ENCODE peak calls at places on chromosomes 7 and 10, in nine cellular contexts. One of them, this sample, is unnamed.

GRCh38 chr10:8962249-8962648 is 907.8 kb downstream of the GATA3 start:
- DNase-seq in effector CD8-positive, alpha-beta T cell: no peak
- DNase-seq in progenitor cell of endocrine pancreas: no peak
- DNase-seq in EL: no peak
- DNase-seq in SK-MEL-5: no peak
- DNase-seq in astrocyte of the cerebellum: no peak
- DNase-seq in T-helper 1 cell: no peak
- DNase-seq in activated CD4-positive, alpha-beta T cell treated with anti-CD3 and anti-CD28 coated beads, Interleukin-2, amount 10 ng/mL, durations not matched to agents 7 days and 5 days: no peak
- DNase-seq in central memory CD4-positive, alpha-beta T cell: no peak
- DNase-seq in this sample: no peak

GRCh38 chr10:112658900-112659328 is 211.9 kb downstream of the VTI1A start:
- DNase-seq in effector CD8-positive, alpha-beta T cell: no peak
- DNase-seq in progenitor cell of endocrine pancreas: no peak
- DNase-seq in EL: peak; percentile 68
- DNase-seq in SK-MEL-5: no peak
- DNase-seq in astrocyte of the cerebellum: no peak
- DNase-seq in T-helper 1 cell: no peak
- DNase-seq in activated CD4-positive, alpha-beta T cell treated with anti-CD3 and anti-CD28 coated beads, Interleukin-2, amount 10 ng/mL, durations not matched to agents 7 days and 5 days: no peak
- DNase-seq in central memory CD4-positive, alpha-beta T cell: no peak
- DNase-seq in this sample: no peak

GRCh38 chr7:27762062-27762461 is 22.1 kb downstream of the TAX1BP1 start:
- DNase-seq in effector CD8-positive, alpha-beta T cell: no peak
- DNase-seq in progenitor cell of endocrine pancreas: no peak
- DNase-seq in EL: no peak
- DNase-seq in SK-MEL-5: no peak
- DNase-seq in astrocyte of the cerebellum: no peak
- DNase-seq in T-helper 1 cell: no peak
- DNase-seq in activated CD4-positive, alpha-beta T cell treated with anti-CD3 and anti-CD28 coated beads, Interleukin-2, amount 10 ng/mL, durations not matched to agents 7 days and 5 days: no peak
- DNase-seq in central memory CD4-positive, alpha-beta T cell: no peak
- DNase-seq in this sample: no peak

GRCh38 chr7:4665661-4666060 is 16.4 kb upstream of the FOXK1 start:
- DNase-seq in effector CD8-positive, alpha-beta T cell: no peak
- DNase-seq in progenitor cell of endocrine pancreas: no peak
- DNase-seq in EL: peak; percentile 92
- DNase-seq in SK-MEL-5: no peak
- DNase-seq in astrocyte of the cerebellum: peak; percentile 97
- DNase-seq in T-helper 1 cell: no peak
- DNase-seq in activated CD4-positive, alpha-beta T cell treated with anti-CD3 and anti-CD28 coated beads, Interleukin-2, amount 10 ng/mL, durations not matched to agents 7 days and 5 days: no peak
- DNase-seq in central memory CD4-positive, alpha-beta T cell: no peak
- DNase-seq in this sample: no peak

GRCh38 chr7:32564542-32564941 is 69.3 kb downstream of the AVL9 start:
- DNase-seq in effector CD8-positive, alpha-beta T cell: no peak
- DNase-seq in progenitor cell of endocrine pancreas: no peak
- DNase-seq in EL: no peak
- DNase-seq in SK-MEL-5: peak; percentile 41
- DNase-seq in astrocyte of the cerebellum: no peak
- DNase-seq in T-helper 1 cell: no peak
- DNase-seq in activated CD4-positive, alpha-beta T cell treated with anti-CD3 and anti-CD28 coated beads, Interleukin-2, amount 10 ng/mL, durations not matched to agents 7 days and 5 days: no peak
- DNase-seq in central memory CD4-positive, alpha-beta T cell: no peak
- DNase-seq in this sample: no peak

GRCh38 chr10:71597821-71598498 is 121.6 kb downstream of the C10orf105 start:
- DNase-seq in effector CD8-positive, alpha-beta T cell: no peak
- DNase-seq in progenitor cell of endocrine pancreas: no peak
- DNase-seq in EL: no peak
- DNase-seq in SK-MEL-5: no peak
- DNase-seq in astrocyte of the cerebellum: no peak
- DNase-seq in T-helper 1 cell: no peak
- DNase-seq in activated CD4-positive, alpha-beta T cell treated with anti-CD3 and anti-CD28 coated beads, Interleukin-2, amount 10 ng/mL, durations not matched to agents 7 days and 5 days: no peak
- DNase-seq in central memory CD4-positive, alpha-beta T cell: no peak
- DNase-seq in this sample: no peak

GRCh38 chr10:79944428-79945395 is 4.2 kb downstream of the SFTPD start:
- DNase-seq in effector CD8-positive, alpha-beta T cell: no peak
- DNase-seq in progenitor cell of endocrine pancreas: no peak
- DNase-seq in EL: no peak
- DNase-seq in SK-MEL-5: no peak
- DNase-seq in astrocyte of the cerebellum: no peak
- DNase-seq in T-helper 1 cell: no peak
- DNase-seq in activated CD4-positive, alpha-beta T cell treated with anti-CD3 and anti-CD28 coated beads, Interleukin-2, amount 10 ng/mL, durations not matched to agents 7 days and 5 days: no peak
- DNase-seq in central memory CD4-positive, alpha-beta T cell: no peak
- DNase-seq in this sample: no peak

GRCh38 chr10:105140600-105140999 is 499.5 kb downstream of the SORCS3 start:
- DNase-seq in effector CD8-positive, alpha-beta T cell: no peak
- DNase-seq in progenitor cell of endocrine pancreas: no peak
- DNase-seq in EL: no peak
- DNase-seq in SK-MEL-5: no peak
- DNase-seq in astrocyte of the cerebellum: no peak
- DNase-seq in T-helper 1 cell: no peak
- DNase-seq in activated CD4-positive, alpha-beta T cell treated with anti-CD3 and anti-CD28 coated beads, Interleukin-2, amount 10 ng/mL, durations not matched to agents 7 days and 5 days: no peak
- DNase-seq in central memory CD4-positive, alpha-beta T cell: no peak
- DNase-seq in this sample: no peak

GRCh38 chr7:23385120-23385519 is 85.2 kb downstream of the IGF2BP3 start:
- DNase-seq in effector CD8-positive, alpha-beta T cell: no peak
- DNase-seq in progenitor cell of endocrine pancreas: no peak
- DNase-seq in EL: no peak
- DNase-seq in SK-MEL-5: no peak
- DNase-seq in astrocyte of the cerebellum: no peak
- DNase-seq in T-helper 1 cell: no peak
- DNase-seq in activated CD4-positive, alpha-beta T cell treated with anti-CD3 and anti-CD28 coated beads, Interleukin-2, amount 10 ng/mL, durations not matched to agents 7 days and 5 days: no peak
- DNase-seq in central memory CD4-positive, alpha-beta T cell: no peak
- DNase-seq in this sample: no peak

GRCh38 chr10:930415-931325 is 835 bp downstream of the LARP4B start:
- DNase-seq in effector CD8-positive, alpha-beta T cell: peak; percentile 10
- DNase-seq in progenitor cell of endocrine pancreas: peak; percentile 47
- DNase-seq in EL: peak; percentile 61
- DNase-seq in SK-MEL-5: peak; percentile 15
- DNase-seq in astrocyte of the cerebellum: no peak
- DNase-seq in T-helper 1 cell: peak; percentile 30
- DNase-seq in activated CD4-positive, alpha-beta T cell treated with anti-CD3 and anti-CD28 coated beads, Interleukin-2, amount 10 ng/mL, durations not matched to agents 7 days and 5 days: peak; percentile 40
- DNase-seq in central memory CD4-positive, alpha-beta T cell: peak; percentile 21
- DNase-seq in this sample: no peak

GRCh38 chr7:115634633-115635032 is 395.9 kb downstream of the TFEC start:
- DNase-seq in effector CD8-positive, alpha-beta T cell: no peak
- DNase-seq in progenitor cell of endocrine pancreas: no peak
- DNase-seq in EL: peak; percentile 16
- DNase-seq in SK-MEL-5: no peak
- DNase-seq in astrocyte of the cerebellum: no peak
- DNase-seq in T-helper 1 cell: no peak
- DNase-seq in activated CD4-positive, alpha-beta T cell treated with anti-CD3 and anti-CD28 coated beads, Interleukin-2, amount 10 ng/mL, durations not matched to agents 7 days and 5 days: no peak
- DNase-seq in central memory CD4-positive, alpha-beta T cell: no peak
- DNase-seq in this sample: no peak

GRCh38 chr10:101226888-101227736 is 2.2 kb downstream of the LBX1 start:
- DNase-seq in effector CD8-positive, alpha-beta T cell: no peak
- DNase-seq in progenitor cell of endocrine pancreas: no peak
- DNase-seq in EL: no peak
- DNase-seq in SK-MEL-5: no peak
- DNase-seq in astrocyte of the cerebellum: no peak
- DNase-seq in T-helper 1 cell: no peak
- DNase-seq in activated CD4-positive, alpha-beta T cell treated with anti-CD3 and anti-CD28 coated beads, Interleukin-2, amount 10 ng/mL, durations not matched to agents 7 days and 5 days: no peak
- DNase-seq in central memory CD4-positive, alpha-beta T cell: no peak
- DNase-seq in this sample: no peak

GRCh38 chr7:37718585-37718984 is 35.0 kb downstream of the GPR141 start:
- DNase-seq in effector CD8-positive, alpha-beta T cell: no peak
- DNase-seq in progenitor cell of endocrine pancreas: no peak
- DNase-seq in EL: no peak
- DNase-seq in SK-MEL-5: no peak
- DNase-seq in astrocyte of the cerebellum: no peak
- DNase-seq in T-helper 1 cell: no peak
- DNase-seq in activated CD4-positive, alpha-beta T cell treated with anti-CD3 and anti-CD28 coated beads, Interleukin-2, amount 10 ng/mL, durations not matched to agents 7 days and 5 days: no peak
- DNase-seq in central memory CD4-positive, alpha-beta T cell: no peak
- DNase-seq in this sample: no peak

GRCh38 chr10:102668312-102669110 is 24.2 kb downstream of the TRIM8 start:
- DNase-seq in effector CD8-positive, alpha-beta T cell: no peak
- DNase-seq in progenitor cell of endocrine pancreas: no peak
- DNase-seq in EL: no peak
- DNase-seq in SK-MEL-5: no peak
- DNase-seq in astrocyte of the cerebellum: no peak
- DNase-seq in T-helper 1 cell: no peak
- DNase-seq in activated CD4-positive, alpha-beta T cell treated with anti-CD3 and anti-CD28 coated beads, Interleukin-2, amount 10 ng/mL, durations not matched to agents 7 days and 5 days: no peak
- DNase-seq in central memory CD4-positive, alpha-beta T cell: no peak
- DNase-seq in this sample: no peak

GRCh38 chr10:16792675-16793074 is 24.5 kb downstream of the RSU1 start:
- DNase-seq in effector CD8-positive, alpha-beta T cell: no peak
- DNase-seq in progenitor cell of endocrine pancreas: no peak
- DNase-seq in EL: peak; percentile 10
- DNase-seq in SK-MEL-5: no peak
- DNase-seq in astrocyte of the cerebellum: peak; percentile 78
- DNase-seq in T-helper 1 cell: no peak
- DNase-seq in activated CD4-positive, alpha-beta T cell treated with anti-CD3 and anti-CD28 coated beads, Interleukin-2, amount 10 ng/mL, durations not matched to agents 7 days and 5 days: no peak
- DNase-seq in central memory CD4-positive, alpha-beta T cell: no peak
- DNase-seq in this sample: no peak

GRCh38 chr7:107353701-107354100 is 116.2 kb upstream of the GPR22 start:
- DNase-seq in effector CD8-positive, alpha-beta T cell: no peak
- DNase-seq in progenitor cell of endocrine pancreas: no peak
- DNase-seq in EL: peak; percentile 23
- DNase-seq in SK-MEL-5: no peak
- DNase-seq in astrocyte of the cerebellum: no peak
- DNase-seq in T-helper 1 cell: no peak
- DNase-seq in activated CD4-positive, alpha-beta T cell treated with anti-CD3 and anti-CD28 coated beads, Interleukin-2, amount 10 ng/mL, durations not matched to agents 7 days and 5 days: no peak
- DNase-seq in central memory CD4-positive, alpha-beta T cell: no peak
- DNase-seq in this sample: no peak

GRCh38 chr10:108582387-108582786 is 1340.9 kb downstream of the XPNPEP1 start:
- DNase-seq in effector CD8-positive, alpha-beta T cell: no peak
- DNase-seq in progenitor cell of endocrine pancreas: no peak
- DNase-seq in EL: peak; percentile 76
- DNase-seq in SK-MEL-5: no peak
- DNase-seq in astrocyte of the cerebellum: peak; percentile 15
- DNase-seq in T-helper 1 cell: no peak
- DNase-seq in activated CD4-positive, alpha-beta T cell treated with anti-CD3 and anti-CD28 coated beads, Interleukin-2, amount 10 ng/mL, durations not matched to agents 7 days and 5 days: no peak
- DNase-seq in central memory CD4-positive, alpha-beta T cell: no peak
- DNase-seq in this sample: no peak

GRCh38 chr10:118721005-118721876 is 33.5 kb downstream of the CACUL1 start:
- DNase-seq in effector CD8-positive, alpha-beta T cell: peak; percentile 46
- DNase-seq in progenitor cell of endocrine pancreas: peak; percentile 33
- DNase-seq in EL: peak; percentile 65
- DNase-seq in SK-MEL-5: peak; percentile 64
- DNase-seq in astrocyte of the cerebellum: peak; percentile 44
- DNase-seq in T-helper 1 cell: peak; percentile 45
- DNase-seq in activated CD4-positive, alpha-beta T cell treated with anti-CD3 and anti-CD28 coated beads, Interleukin-2, amount 10 ng/mL, durations not matched to agents 7 days and 5 days: peak; percentile 77
- DNase-seq in central memory CD4-positive, alpha-beta T cell: peak; percentile 56
- DNase-seq in this sample: no peak

GRCh38 chr10:123069271-123069670 is 60.5 kb downstream of the ACADSB start:
- DNase-seq in effector CD8-positive, alpha-beta T cell: no peak
- DNase-seq in progenitor cell of endocrine pancreas: no peak
- DNase-seq in EL: no peak
- DNase-seq in SK-MEL-5: no peak
- DNase-seq in astrocyte of the cerebellum: no peak
- DNase-seq in T-helper 1 cell: no peak
- DNase-seq in activated CD4-positive, alpha-beta T cell treated with anti-CD3 and anti-CD28 coated beads, Interleukin-2, amount 10 ng/mL, durations not matched to agents 7 days and 5 days: no peak
- DNase-seq in central memory CD4-positive, alpha-beta T cell: no peak
- DNase-seq in this sample: no peak

GRCh38 chr10:6969659-6970058 is 389.6 kb upstream of the PRKCQ start:
- DNase-seq in effector CD8-positive, alpha-beta T cell: no peak
- DNase-seq in progenitor cell of endocrine pancreas: no peak
- DNase-seq in EL: no peak
- DNase-seq in SK-MEL-5: no peak
- DNase-seq in astrocyte of the cerebellum: no peak
- DNase-seq in T-helper 1 cell: no peak
- DNase-seq in activated CD4-positive, alpha-beta T cell treated with anti-CD3 and anti-CD28 coated beads, Interleukin-2, amount 10 ng/mL, durations not matched to agents 7 days and 5 days: no peak
- DNase-seq in central memory CD4-positive, alpha-beta T cell: no peak
- DNase-seq in this sample: no peak

This sample was measured in mesenteric fat pad.